ENCODE peak calls at places on chromosomes 5 and 9, in ten cellular contexts. One of them, this sample, is unnamed. For H3K9me3, the result is how much of the 10 kb centered on the place peaks cover.

GRCh38 chr5:110018509-110018908 is 328.8 kb downstream of the MAN2A1 start:
- DNase-seq in spleen: no peak
- DNase-seq in fibroblast of lung: no peak
- DNase-seq in GM12878: no peak
- DNase-seq in DND-41: no peak
- DNase-seq in heart left ventricle: no peak
- DNase-seq in thyroid gland: no peak
- DNase-seq in right lobe of liver: no peak
- DNase-seq in adipocyte: no peak
- DNase-seq in lung: no peak
- DNase-seq in this sample: no peak

GRCh38 chr5:35198096-35198495 is 32.2 kb downstream of the PRLR start:
- DNase-seq in right lobe of liver: peak
- DNase-seq in thyroid gland: peak
- DNase-seq in fibroblast of lung: peak
- DNase-seq in adipocyte: peak
- DNase-seq in heart left ventricle: peak
- DNase-seq in DND-41: no peak
- DNase-seq in spleen: no peak
- DNase-seq in lung: peak
- DNase-seq in GM12878: no peak
- DNase-seq in this sample: no peak

GRCh38 chr5:136036991-136037705 is 8.4 kb downstream of the TGFBI start:
- DNase-seq in right lobe of liver: no peak
- DNase-seq in adipocyte: no peak
- DNase-seq in heart left ventricle: no peak
- DNase-seq in thyroid gland: no peak
- DNase-seq in spleen: peak
- DNase-seq in fibroblast of lung: peak
- DNase-seq in GM12878: peak
- DNase-seq in DND-41: peak
- DNase-seq in lung: no peak
- DNase-seq in this sample: peak

GRCh38 chr5:64653776-64654175 is 36.5 kb upstream of the SHISAL2B start:
- DNase-seq in thyroid gland: no peak
- DNase-seq in adipocyte: no peak
- DNase-seq in right lobe of liver: no peak
- DNase-seq in fibroblast of lung: peak
- DNase-seq in spleen: no peak
- DNase-seq in DND-41: no peak
- DNase-seq in heart left ventricle: no peak
- DNase-seq in GM12878: no peak
- DNase-seq in lung: no peak
- DNase-seq in this sample: no peak

GRCh38 chr9:134028076-134028475 is 2.8 kb downstream of the BRD3OS start:
- DNase-seq in adipocyte: no peak
- DNase-seq in lung: no peak
- DNase-seq in heart left ventricle: no peak
- DNase-seq in right lobe of liver: peak
- DNase-seq in GM12878: no peak
- DNase-seq in DND-41: no peak
- DNase-seq in fibroblast of lung: no peak
- DNase-seq in thyroid gland: no peak
- DNase-seq in spleen: peak
- DNase-seq in this sample: no peak

GRCh38 chr5:13985736-13986418 is 41.4 kb upstream of the DNAH5 start:
- DNase-seq in lung: peak
- DNase-seq in right lobe of liver: no peak
- DNase-seq in spleen: no peak
- DNase-seq in adipocyte: peak
- DNase-seq in fibroblast of lung: peak
- DNase-seq in DND-41: no peak
- DNase-seq in GM12878: no peak
- DNase-seq in heart left ventricle: no peak
- DNase-seq in thyroid gland: no peak
- DNase-seq in this sample: no peak

GRCh38 chr9:6764570-6765334 is 7.0 kb downstream of the KDM4C start:
- DNase-seq in lung: no peak
- DNase-seq in spleen: no peak
- DNase-seq in right lobe of liver: no peak
- DNase-seq in fibroblast of lung: peak
- DNase-seq in heart left ventricle: no peak
- DNase-seq in adipocyte: no peak
- DNase-seq in DND-41: no peak
- DNase-seq in GM12878: no peak
- DNase-seq in thyroid gland: no peak
- DNase-seq in this sample: no peak

GRCh38 chr5:57626703-57627102 is 144.1 kb upstream of the ACTBL2 start:
- DNase-seq in adipocyte: peak
- DNase-seq in spleen: no peak
- DNase-seq in heart left ventricle: no peak
- DNase-seq in GM12878: no peak
- DNase-seq in lung: no peak
- DNase-seq in DND-41: no peak
- DNase-seq in right lobe of liver: no peak
- DNase-seq in fibroblast of lung: peak
- DNase-seq in thyroid gland: no peak
- DNase-seq in this sample: no peak

GRCh38 chr9:120152295-120152694 is 427.7 kb downstream of the CDK5RAP2 start:
- DNase-seq in spleen: no peak
- DNase-seq in adipocyte: no peak
- DNase-seq in DND-41: no peak
- DNase-seq in thyroid gland: no peak
- DNase-seq in GM12878: no peak
- DNase-seq in right lobe of liver: no peak
- DNase-seq in fibroblast of lung: peak
- DNase-seq in lung: no peak
- DNase-seq in heart left ventricle: peak
- DNase-seq in this sample: no peak

GRCh38 chr9:14306672-14307646 is 7.0 kb downstream of the NFIB start:
- DNase-seq in fibroblast of lung: peak
- DNase-seq in thyroid gland: no peak
- DNase-seq in lung: no peak
- DNase-seq in adipocyte: no peak
- DNase-seq in GM12878: no peak
- DNase-seq in DND-41: no peak
- DNase-seq in heart left ventricle: no peak
- DNase-seq in spleen: no peak
- DNase-seq in right lobe of liver: no peak
- DNase-seq in this sample: no peak

GRCh38 chr5:22780756-22781155 is 72.4 kb downstream of the CDH12 start:
- DNase-seq in DND-41: no peak
- DNase-seq in heart left ventricle: no peak
- DNase-seq in fibroblast of lung: no peak
- DNase-seq in thyroid gland: no peak
- DNase-seq in spleen: no peak
- DNase-seq in adipocyte: no peak
- DNase-seq in right lobe of liver: no peak
- DNase-seq in lung: no peak
- DNase-seq in GM12878: no peak
- DNase-seq in this sample: no peak

GRCh38 chr5:4348418-4348817 is 752.8 kb downstream of the IRX1 start:
- DNase-seq in fibroblast of lung: no peak
- DNase-seq in GM12878: no peak
- DNase-seq in heart left ventricle: no peak
- DNase-seq in adipocyte: no peak
- DNase-seq in lung: no peak
- DNase-seq in DND-41: no peak
- DNase-seq in spleen: no peak
- DNase-seq in thyroid gland: no peak
- DNase-seq in right lobe of liver: no peak
- DNase-seq in this sample: no peak
- H3K9me3 ChIP-seq in fibroblast of lung: under half
- H3K9me3 ChIP-seq in GM12878: under half
- H3K9me3 ChIP-seq in heart left ventricle: under half
- H3K9me3 ChIP-seq in adipocyte: under half
- H3K9me3 ChIP-seq in lung: under half
- H3K9me3 ChIP-seq in DND-41: under half
- H3K9me3 ChIP-seq in spleen: under half
- H3K9me3 ChIP-seq in thyroid gland: under half
- H3K9me3 ChIP-seq in right lobe of liver: under half
- H3K9me3 ChIP-seq in this sample: under half

DNA sequence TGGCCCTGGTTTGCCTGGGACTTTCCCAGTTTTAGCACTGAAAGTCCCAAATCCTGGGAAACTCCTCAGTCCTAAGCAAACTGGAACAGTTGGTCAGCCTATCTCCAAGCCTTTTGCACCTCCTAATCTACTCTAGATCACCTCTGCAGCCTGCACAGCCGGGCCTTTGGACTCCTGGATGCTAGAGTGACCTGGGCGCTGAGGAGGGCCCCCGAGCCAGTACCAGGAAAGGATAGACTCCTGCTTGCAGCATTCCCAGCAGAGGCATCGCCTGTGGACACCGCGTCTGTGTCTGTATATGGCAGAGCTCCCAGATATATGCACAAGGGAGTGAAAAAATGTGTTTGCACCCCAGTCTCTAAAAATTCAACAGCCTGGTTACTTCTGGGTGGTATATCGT is 15.0 kb downstream of the IRF1 start:
- DNase-seq in DND-41: no peak
- DNase-seq in thyroid gland: no peak
- DNase-seq in GM12878: no peak
- DNase-seq in fibroblast of lung: no peak
- DNase-seq in lung: no peak
- DNase-seq in right lobe of liver: peak
- DNase-seq in heart left ventricle: peak
- DNase-seq in spleen: peak
- DNase-seq in adipocyte: no peak
- DNase-seq in this sample: peak
- H3K4me3 ChIP-seq in DND-41: no peak
- H3K4me3 ChIP-seq in thyroid gland: no peak
- H3K4me3 ChIP-seq in GM12878: no peak
- H3K4me3 ChIP-seq in fibroblast of lung: no peak
- H3K4me3 ChIP-seq in lung: no peak
- H3K4me3 ChIP-seq in right lobe of liver: no peak
- H3K4me3 ChIP-seq in heart left ventricle: no peak
- H3K4me3 ChIP-seq in spleen: no peak
- H3K4me3 ChIP-seq in adipocyte: no peak
- H3K4me3 ChIP-seq in this sample: no peak

GRCh38 chr9:101409079-101409477 is 10.4 kb downstream of the ZNF189 start:
- DNase-seq in spleen: no peak
- DNase-seq in GM12878: no peak
- DNase-seq in adipocyte: peak
- DNase-seq in fibroblast of lung: peak
- DNase-seq in heart left ventricle: no peak
- DNase-seq in lung: no peak
- DNase-seq in right lobe of liver: no peak
- DNase-seq in DND-41: no peak
- DNase-seq in thyroid gland: no peak
- DNase-seq in this sample: no peak
- H3K9me3 ChIP-seq in spleen: half or more
- H3K9me3 ChIP-seq in GM12878: under half
- H3K9me3 ChIP-seq in adipocyte: half or more
- H3K9me3 ChIP-seq in fibroblast of lung: under half
- H3K9me3 ChIP-seq in heart left ventricle: under half
- H3K9me3 ChIP-seq in lung: under half
- H3K9me3 ChIP-seq in right lobe of liver: under half
- H3K9me3 ChIP-seq in DND-41: half or more
- H3K9me3 ChIP-seq in thyroid gland: under half
- H3K9me3 ChIP-seq in this sample: half or more

DNA sequence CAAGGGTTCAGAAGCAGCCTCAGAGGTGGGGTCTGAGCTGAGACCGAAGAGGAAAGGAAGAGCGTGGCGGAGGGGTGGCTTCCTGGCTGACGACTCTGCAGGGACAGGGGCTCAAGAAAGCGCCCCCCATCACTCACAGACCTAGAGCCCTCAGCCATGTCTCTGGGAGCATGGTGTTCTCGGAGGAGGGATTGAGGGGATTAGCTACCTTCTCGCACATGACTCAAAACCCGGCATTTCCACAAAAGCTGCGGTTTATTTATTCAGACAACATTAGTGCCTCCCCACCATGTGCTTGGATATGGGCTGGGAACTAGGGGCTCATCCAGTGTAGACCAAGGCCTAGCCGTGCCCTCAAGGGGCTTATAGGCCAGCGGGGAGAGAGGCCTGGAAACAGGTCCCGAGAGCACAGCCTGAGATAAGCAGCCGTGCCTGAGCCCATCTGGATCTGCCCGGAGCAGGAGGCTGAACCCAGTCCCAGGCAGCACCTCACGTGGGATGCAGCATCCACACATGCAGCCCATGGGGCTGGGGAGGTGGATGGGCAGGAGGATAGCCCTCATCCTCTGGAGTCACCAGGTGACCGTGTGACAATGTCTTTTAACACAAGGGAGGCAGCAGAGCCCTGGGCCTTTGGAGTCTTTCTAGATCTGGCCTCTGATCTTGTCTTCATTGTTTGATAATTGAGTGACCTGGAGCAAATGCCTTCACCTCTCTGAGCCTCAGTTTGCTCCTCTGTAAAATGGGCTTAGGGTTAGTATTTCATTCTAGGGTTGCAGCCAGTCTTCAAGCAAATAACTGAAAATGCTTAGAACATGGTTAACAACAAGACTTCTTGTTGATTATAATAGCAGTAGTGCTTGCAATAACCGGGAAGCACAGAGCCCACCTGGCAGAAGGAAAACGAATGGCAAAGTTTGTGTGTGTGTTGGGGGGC is 878 bp upstream of the HMCN2 start:
- DNase-seq in fibroblast of lung: no peak
- DNase-seq in adipocyte: no peak
- DNase-seq in GM12878: no peak
- DNase-seq in spleen: peak
- DNase-seq in heart left ventricle: no peak
- DNase-seq in DND-41: no peak
- DNase-seq in lung: no peak
- DNase-seq in right lobe of liver: no peak
- DNase-seq in thyroid gland: no peak
- DNase-seq in this sample: no peak
- H3K4me3 ChIP-seq in fibroblast of lung: no peak
- H3K4me3 ChIP-seq in adipocyte: no peak
- H3K4me3 ChIP-seq in GM12878: no peak
- H3K4me3 ChIP-seq in spleen: no peak
- H3K4me3 ChIP-seq in heart left ventricle: peak
- H3K4me3 ChIP-seq in DND-41: no peak
- H3K4me3 ChIP-seq in lung: no peak
- H3K4me3 ChIP-seq in right lobe of liver: no peak
- H3K4me3 ChIP-seq in thyroid gland: no peak
- H3K4me3 ChIP-seq in this sample: no peak

GRCh38 chr5:174483411-174483810 is 241.0 kb upstream of the MSX2 start:
- DNase-seq in GM12878: no peak
- DNase-seq in spleen: no peak
- DNase-seq in lung: no peak
- DNase-seq in adipocyte: no peak
- DNase-seq in heart left ventricle: no peak
- DNase-seq in DND-41: no peak
- DNase-seq in right lobe of liver: no peak
- DNase-seq in thyroid gland: no peak
- DNase-seq in fibroblast of lung: no peak
- DNase-seq in this sample: no peak
- H3K9me3 ChIP-seq in GM12878: under half
- H3K9me3 ChIP-seq in spleen: under half
- H3K9me3 ChIP-seq in lung: under half
- H3K9me3 ChIP-seq in adipocyte: under half
- H3K9me3 ChIP-seq in heart left ventricle: under half
- H3K9me3 ChIP-seq in DND-41: under half
- H3K9me3 ChIP-seq in right lobe of liver: under half
- H3K9me3 ChIP-seq in thyroid gland: under half
- H3K9me3 ChIP-seq in fibroblast of lung: under half
- H3K9me3 ChIP-seq in this sample: under half

DNA sequence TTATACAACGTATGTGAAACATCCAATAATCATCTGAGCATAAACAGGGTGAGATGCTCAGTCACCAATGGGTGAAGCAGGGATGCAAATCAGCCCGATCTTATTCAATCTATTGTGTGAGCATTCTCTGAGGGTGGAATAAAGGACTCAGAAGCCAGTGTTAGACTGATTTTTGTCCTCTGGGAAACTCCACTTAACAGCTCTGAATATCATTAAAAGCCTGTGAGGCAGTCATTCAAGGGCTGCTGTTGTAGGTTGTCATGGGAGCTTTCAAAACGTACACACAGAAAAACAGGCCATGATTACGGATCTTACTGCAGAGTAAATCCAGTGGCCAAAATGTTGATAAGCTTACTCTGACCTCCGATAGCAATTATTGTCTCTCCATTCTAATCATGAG is 266.5 kb upstream of the EFNA5 start:
- DNase-seq in lung: no peak
- DNase-seq in GM12878: no peak
- DNase-seq in adipocyte: no peak
- DNase-seq in thyroid gland: no peak
- DNase-seq in spleen: no peak
- DNase-seq in right lobe of liver: no peak
- DNase-seq in DND-41: no peak
- DNase-seq in heart left ventricle: no peak
- DNase-seq in fibroblast of lung: no peak
- DNase-seq in this sample: no peak
- H3K4me3 ChIP-seq in lung: no peak
- H3K4me3 ChIP-seq in GM12878: no peak
- H3K4me3 ChIP-seq in adipocyte: no peak
- H3K4me3 ChIP-seq in thyroid gland: no peak
- H3K4me3 ChIP-seq in spleen: no peak
- H3K4me3 ChIP-seq in right lobe of liver: no peak
- H3K4me3 ChIP-seq in DND-41: no peak
- H3K4me3 ChIP-seq in heart left ventricle: no peak
- H3K4me3 ChIP-seq in fibroblast of lung: no peak
- H3K4me3 ChIP-seq in this sample: no peak